ENCODE peak calls at places on chromosomes 11 and 22, in ten cellular contexts. D is GM12891, X is prostate gland, W is uterus, A is GM12892, G is ovary, Q is stomach, O is upper lobe of left lung, K is heart left ventricle, U is HCT116. B is an unnamed sample.

GRCh38 chr11:34329876-34330275 is 27.9 kb downstream of the ABTB2 start:
- DNase-seq in D (no peak), X (no peak), W (no peak), A (no peak), G (no peak), Q (no peak), O (no peak), K (no peak), U (no peak), B (no peak)

GRCh38 chr22:17541476-17541875 is 21.8 kb upstream of the SLC25A18 start:
- DNase-seq in D (no peak), X (no peak), W (no peak), A (no peak), G (no peak), Q (no peak), O (no peak), K (no peak), U (no peak), B (no peak)

GRCh38 chr11:116946414-116946813 is 109.0 kb upstream of the APOA1 start:
- DNase-seq in D (no peak), X (peak; percentile 5), W (no peak), A (no peak), G (no peak), Q (no peak), O (no peak), K (no peak), U (no peak), B (no peak)

GRCh38 chr22:42997577-42997976 is 17.4 kb downstream of the PACSIN2 start:
- DNase-seq in D (no peak), X (no peak), W (no peak), A (no peak), G (no peak), Q (no peak), O (no peak), K (no peak), U (no peak), B (no peak)

GRCh38 chr11:130709531-130709930 is 206.7 kb downstream of the SNX19 start:
- DNase-seq in D (no peak), X (no peak), W (no peak), A (no peak), G (no peak), Q (no peak), O (no peak), K (no peak), U (no peak), B (no peak)

GRCh38 chr11:76783901-76784813 is 1.0 kb downstream of the TSKU start:
- DNase-seq in D (no peak), X (peak; percentile 50), W (peak; percentile 76), A (no peak), G (peak; percentile 76), Q (peak; percentile 56), O (peak; percentile 45), K (peak; percentile 62), U (peak; percentile 55), B (peak; percentile 79)

GRCh38 chr11:3840870-3841425 is at the start of gene RHOG:
- DNase-seq in D (peak; percentile 84), X (peak; percentile 71), W (peak; percentile 82), A (peak; percentile 83), G (peak; percentile 86), Q (peak; percentile 81), O (peak; percentile 90), K (peak; percentile 90), U (no peak), B (peak; percentile 94)

GRCh38 chr11:67699521-67699920 is 25.1 kb upstream of the ALDH3B2 start:
- DNase-seq in D (no peak), X (no peak), W (no peak), A (no peak), G (no peak), Q (no peak), O (no peak), K (no peak), U (no peak), B (no peak)

DNA sequence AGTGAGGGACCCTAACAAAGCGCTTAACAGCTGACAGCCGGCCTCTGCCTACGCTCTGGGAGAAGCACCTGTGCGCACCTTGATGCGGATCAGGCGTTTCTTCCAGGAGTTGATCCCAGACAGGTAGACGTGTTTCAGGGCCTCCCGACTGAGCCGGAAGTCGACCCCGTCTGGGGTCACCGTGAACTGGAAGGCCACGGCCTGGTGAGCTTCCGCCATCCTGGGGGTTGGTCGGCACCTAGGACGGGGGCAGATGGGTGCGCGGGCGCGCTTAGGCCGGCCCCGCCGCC is 585 bp downstream of the CPT1B start:
- DNase-seq in D (no peak), X (no peak), W (no peak), A (no peak), G (no peak), Q (no peak), O (no peak), K (no peak), U (no peak), B (no peak)
- TF ChIP-seq POLR2A in D (no peak), X (no peak), W (no peak), A (no peak), G (no peak), Q (no peak), O (no peak), K (no peak), U (no peak), B (no peak)

GRCh38 chr11:100735949-100736675 is 49.0 kb downstream of the ARHGAP42 start:
- DNase-seq in D (no peak), X (no peak), W (no peak), A (no peak), G (no peak), Q (no peak), O (no peak), K (no peak), U (no peak), B (no peak)

GRCh38 chr11:100732949-100733348 is 45.9 kb downstream of the ARHGAP42 start:
- DNase-seq in D (no peak), X (no peak), W (no peak), A (no peak), G (no peak), Q (no peak), O (no peak), K (no peak), U (no peak), B (no peak)

GRCh38 chr11:100738701-100739100 is 51.6 kb downstream of the ARHGAP42 start:
- DNase-seq in D (no peak), X (no peak), W (no peak), A (no peak), G (no peak), Q (no peak), O (no peak), K (no peak), U (no peak), B (no peak)

GRCh38 chr11:100731471-100731870 is 44.4 kb downstream of the ARHGAP42 start:
- DNase-seq in D (no peak), X (no peak), W (no peak), A (no peak), G (no peak), Q (no peak), O (no peak), K (no peak), U (no peak), B (no peak)

GRCh38 chr11:100734743-100735527 is 47.8 kb downstream of the ARHGAP42 start:
- DNase-seq in D (no peak), X (no peak), W (no peak), A (no peak), G (no peak), Q (no peak), O (no peak), K (no peak), U (no peak), B (no peak)
- TF ChIP-seq POLR2A in D (no peak), X (no peak), W (no peak), A (no peak), G (no peak), Q (no peak), O (no peak), K (no peak), U (no peak), B (no peak)

DNA sequence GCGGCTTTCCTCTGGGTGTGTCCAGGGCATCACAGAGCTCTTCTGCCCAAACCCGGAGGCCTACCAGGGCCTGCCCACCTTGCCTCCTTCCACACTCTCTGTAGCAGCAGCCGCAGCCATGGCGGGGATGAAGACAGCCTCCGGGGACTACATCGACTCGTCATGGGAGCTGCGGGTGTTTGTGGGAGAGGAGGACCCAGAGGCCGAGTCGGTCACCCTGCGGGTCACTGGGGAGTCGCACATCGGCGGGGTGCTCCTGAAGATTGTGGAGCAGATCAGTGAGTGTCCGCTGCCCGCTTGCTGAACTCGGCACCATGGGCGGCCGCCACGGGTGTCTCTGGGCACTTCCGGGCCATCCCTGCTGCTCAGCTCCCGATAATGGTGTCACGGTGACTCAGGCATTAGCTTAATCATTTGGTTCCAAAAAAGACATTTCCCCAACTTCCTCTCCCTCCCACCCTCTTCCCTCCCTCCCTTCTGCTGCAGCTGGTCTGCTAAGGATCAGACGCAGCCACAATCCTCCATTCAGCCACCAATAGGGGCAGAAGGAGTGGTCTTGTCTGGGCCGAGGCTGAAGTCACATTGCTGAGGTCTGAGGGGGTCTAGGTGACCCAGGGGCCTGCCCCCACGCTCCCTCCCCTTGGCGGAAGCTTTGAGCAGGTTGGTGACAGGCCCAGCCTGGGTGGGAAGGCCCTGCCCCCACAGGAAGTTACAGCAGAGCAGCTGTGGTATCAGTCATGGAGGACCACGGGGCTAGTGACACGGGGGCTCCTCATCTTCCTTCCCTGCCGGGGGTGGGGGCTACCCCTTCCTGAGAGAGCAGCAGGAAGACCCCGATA is 945 bp downstream of the FERMT3 start:
- DNase-seq in D (peak; percentile 97), X (no peak), W (peak; percentile 63), A (peak; percentile 97), G (peak; percentile 53), Q (peak; percentile 55), O (peak; percentile 80), K (peak; percentile 76), U (no peak), B (peak; percentile 72)
- TF ChIP-seq POLR2A in D (no peak), X (no peak), W (no peak), A (peak; percentile 85), G (no peak), Q (no peak), O (peak; percentile 32), K (peak; percentile 51), U (no peak), B (peak; percentile 20)

DNA sequence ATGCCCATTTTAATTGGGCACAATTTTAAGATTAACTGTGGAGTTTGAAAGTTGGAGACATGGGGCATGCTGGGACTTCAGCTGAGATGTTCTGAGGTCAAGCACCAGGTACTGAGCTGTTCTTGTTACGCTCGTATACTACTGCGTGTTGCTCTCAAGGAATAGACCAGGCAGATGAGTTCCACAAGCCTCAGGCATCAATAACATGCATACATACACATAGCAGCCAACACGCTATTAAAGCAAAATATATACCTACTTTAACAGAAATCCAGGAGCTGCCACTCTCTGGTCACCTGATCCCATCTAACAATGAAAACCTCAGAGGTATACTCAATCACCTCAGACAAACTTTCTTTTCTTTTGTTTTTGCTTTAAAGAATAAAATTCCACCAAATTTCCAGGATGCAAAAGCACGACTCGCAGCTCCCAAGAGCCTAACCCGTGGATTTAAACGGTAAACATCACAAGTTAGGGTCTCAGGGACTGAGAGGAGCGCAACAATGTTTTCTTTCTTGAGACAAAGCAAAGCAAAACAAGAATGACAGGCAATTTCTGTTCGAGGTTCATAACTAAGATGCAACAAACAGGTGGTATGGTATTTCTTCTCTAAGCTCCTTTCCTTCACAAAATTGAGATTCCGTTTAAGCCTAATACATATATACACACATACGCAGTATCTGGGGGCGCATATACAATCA is 16.5 kb downstream of the BLID start:
- DNase-seq in D (no peak), X (peak; percentile 11), W (peak; percentile 31), A (no peak), G (peak; percentile 23), Q (no peak), O (no peak), K (no peak), U (no peak), B (no peak)
- TF ChIP-seq POLR2A in D (no peak), X (no peak), W (no peak), A (no peak), G (no peak), Q (no peak), O (no peak), K (no peak), U (no peak), B (no peak)